ENCODE peak calls at places on chromosomes 6 and 20, in five cellular contexts. W, H, T, I and U are unnamed samples.

GRCh38 chr6:41286544-41287346 is at the start of gene TREM1:
- DNase-seq in W (no peak), H (no peak), T (no peak), I (no peak), U (no peak)

GRCh38 chr20:31951530-31952453 is at the start of gene PDRG1:
- DNase-seq in W (peak), H (peak), T (peak), I (peak), U (peak)

GRCh38 chr6:47400581-47400980 is 77.0 kb upstream of the CD2AP start:
- DNase-seq in W (no peak), H (no peak), T (no peak), I (no peak), U (no peak)

GRCh38 chr6:141988954-141989705 is 143.6 kb upstream of the GJE1 start:
- DNase-seq in W (peak), H (peak), T (no peak), I (peak), U (peak)

GRCh38 chr6:125667326-125667725 is 82.1 kb upstream of the HEY2 start:
- DNase-seq in W (no peak), H (no peak), T (no peak), I (no peak), U (no peak)

GRCh38 chr6:110529355-110529754 is 52.9 kb upstream of the SLC22A16 start:
- DNase-seq in W (no peak), H (no peak), T (no peak), I (no peak), U (peak)

GRCh38 chr6:32152414-32153251 is 894 bp upstream of the PRRT1 start:
- DNase-seq in W (no peak), H (no peak), T (no peak), I (no peak), U (no peak)

GRCh38 chr20:53463101-53463972 is 130.3 kb downstream of the ZNF217 start:
- DNase-seq in W (no peak), H (no peak), T (no peak), I (no peak), U (no peak)

GRCh38 chr6:136723780-136724179 is 68.5 kb downstream of the MAP3K5 start:
- DNase-seq in W (no peak), H (no peak), T (peak), I (no peak), U (no peak)

GRCh38 chr6:132663661-132664060 is 4.7 kb upstream of the TAAR1 start:
- DNase-seq in W (no peak), H (no peak), T (no peak), I (no peak), U (no peak)

GRCh38 chr20:63014710-63015109 is 7.9 kb upstream of the BHLHE23 start:
- DNase-seq in W (no peak), H (no peak), T (no peak), I (no peak), U (no peak)